ENCODE peak calls at places on chromosomes 13 and 19, in seven cellular contexts. U is AG09319, D is RWPE1, Y is spleen, B is AG09309, P is WTC11, R is AG04450. I is an unnamed sample.

GRCh38 chr13:102402292-102402691 is 444 bp upstream of the FGF14 start:
- DNase-seq in P (peak), D (no peak), B (no peak), Y (no peak), U (no peak), R (no peak), I (peak)

GRCh38 chr13:93522486-93522885 is 295.9 kb downstream of the GPC6 start:
- DNase-seq in D (no peak), Y (no peak), U (no peak), R (no peak), P (no peak), B (no peak), I (no peak)

GRCh38 chr13:38804536-38804935 is 117.7 kb downstream of the FREM2 start:
- DNase-seq in P (no peak), U (no peak), R (no peak), D (peak), Y (no peak), B (no peak), I (no peak)

GRCh38 chr19:8569066-8569761 is 8.0 kb downstream of the MYO1F start:
- DNase-seq in B (peak), R (peak), D (peak), Y (peak), U (peak), P (no peak), I (no peak)

GRCh38 chr19:48390188-48391099 is 907 bp downstream of the KDELR1 start:
- DNase-seq in Y (peak), D (peak), B (no peak), U (no peak), P (peak), R (no peak), I (peak)

GRCh38 chr13:46179576-46180368 is 2.2 kb downstream of the LCP1 start:
- DNase-seq in P (no peak), D (no peak), Y (peak), B (no peak), U (no peak), R (no peak), I (no peak)

GRCh38 chr13:113836917-113837553 is 26.8 kb downstream of the GAS6 start:
- DNase-seq in D (peak), P (no peak), B (peak), Y (no peak), U (peak), R (peak), I (no peak)

GRCh38 chr13:34667356-34668218 is 274.5 kb upstream of the NBEA start:
- DNase-seq in D (no peak), U (no peak), P (no peak), R (no peak), B (no peak), Y (no peak), I (no peak)

GRCh38 chr19:5870986-5871394 is 650 bp upstream of the FUT5 start:
- DNase-seq in U (no peak), D (no peak), R (no peak), P (no peak), B (no peak), Y (no peak), I (no peak)

GRCh38 chr19:46840157-46840942 is 10.3 kb downstream of the AP2S1 start:
- DNase-seq in U (no peak), Y (peak), R (no peak), D (no peak), B (no peak), P (peak), I (peak)

GRCh38 chr19:35555301-35556005 is 8.0 kb downstream of the ATP4A start:
- DNase-seq in D (no peak), Y (peak), B (no peak), P (peak), U (no peak), R (no peak), I (peak)

GRCh38 chr19:50568321-50569022 is at the start of gene LRRC4B:
- DNase-seq in U (no peak), P (peak), B (no peak), D (no peak), R (no peak), Y (no peak), I (no peak)

GRCh38 chr19:45558399-45558878 is 26.2 kb downstream of the OPA3 start:
- DNase-seq in Y (peak), R (no peak), B (no peak), P (peak), D (peak), U (no peak), I (peak)

GRCh38 chr13:33110713-33111413 is 94.6 kb downstream of the KL start:
- DNase-seq in Y (no peak), P (no peak), D (no peak), R (no peak), U (no peak), B (no peak), I (no peak)

GRCh38 chr13:84137292-84137691 is 255.0 kb upstream of the SLITRK1 start:
- DNase-seq in P (no peak), Y (peak), D (no peak), R (no peak), U (no peak), B (peak), I (no peak)

GRCh38 chr13:110957181-110957884 is 42.5 kb upstream of the ANKRD10 start:
- DNase-seq in B (no peak), U (no peak), P (peak), D (no peak), R (no peak), Y (no peak), I (peak)

GRCh38 chr13:105047676-105048295 is 1487.7 kb downstream of the EFNB2 start:
- DNase-seq in P (no peak), R (no peak), Y (no peak), B (no peak), U (no peak), D (no peak), I (no peak)

GRCh38 chr13:92739306-92739818 is 487.2 kb upstream of the GPC6 start:
- DNase-seq in B (no peak), U (no peak), P (no peak), Y (no peak), R (no peak), D (no peak), I (no peak)

GRCh38 chr13:106998664-106999063 is 430.7 kb upstream of the ARGLU1 start:
- DNase-seq in B (no peak), P (no peak), R (no peak), Y (no peak), U (no peak), D (no peak), I (no peak)

GRCh38 chr19:43639507-43640423 is at the start of gene CADM4:
- DNase-seq in B (no peak), P (peak), R (no peak), U (no peak), Y (peak), D (peak), I (peak)

GRCh38 chr13:41599619-41600018 is 142.3 kb downstream of the RGCC start:
- DNase-seq in R (no peak), B (no peak), Y (no peak), U (no peak), P (no peak), D (no peak), I (no peak)

GRCh38 chr19:7703332-7703731 is 1.4 kb upstream of the FCER2 start:
- DNase-seq in U (no peak), P (no peak), R (no peak), D (no peak), B (no peak), Y (peak), I (no peak)

GRCh38 chr13:47897411-47898050 is 103.5 kb downstream of the SUCLA2 start:
- DNase-seq in D (peak), Y (no peak), B (peak), R (no peak), U (no peak), P (peak), I (no peak)

GRCh38 chr13:65911546-65912193 is 1318.5 kb downstream of the PCDH9 start:
- DNase-seq in Y (no peak), P (no peak), R (no peak), B (peak), D (no peak), U (no peak), I (no peak)

DNA sequence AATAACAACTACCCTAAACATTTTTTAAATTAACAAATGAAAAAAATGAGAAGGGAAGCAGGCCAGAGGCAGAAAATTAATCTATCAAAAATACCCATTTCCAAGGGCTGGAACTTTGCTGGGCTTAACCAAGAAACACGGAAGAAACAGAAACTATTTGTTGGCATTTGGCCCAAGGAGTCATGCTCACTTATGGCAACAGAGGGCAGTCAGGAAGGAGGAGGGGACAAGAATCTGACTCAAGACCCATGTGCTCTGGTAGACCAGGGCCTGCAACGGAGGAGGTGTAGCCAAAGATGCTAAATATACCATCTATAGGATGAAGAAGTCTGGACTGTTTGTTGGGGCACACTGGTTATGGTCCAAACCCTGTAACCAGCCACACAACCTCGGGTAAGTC is 496.7 kb downstream of the COG6 start:
- DNase-seq in R (peak), B (peak), P (no peak), D (peak), Y (no peak), U (peak), I (no peak)
- TF ChIP-seq CTCF in R (no peak), B (peak), P (no peak), D (no peak), Y (no peak), U (no peak), I (no peak)

GRCh38 chr19:1809663-1810062 is 2.4 kb downstream of the ATP8B3 start:
- DNase-seq in U (no peak), R (no peak), B (no peak), D (no peak), P (no peak), Y (peak), I (no peak)
- TF ChIP-seq CTCF in U (no peak), R (no peak), B (no peak), D (no peak), P (no peak), Y (no peak), I (peak)

GRCh38 chr13:25276748-25277147 is 10.5 kb downstream of the MTMR6 start:
- DNase-seq in U (no peak), D (peak), B (no peak), Y (no peak), P (no peak), R (no peak), I (no peak)
- TF ChIP-seq CTCF in U (no peak), D (no peak), B (no peak), Y (no peak), P (no peak), R (no peak), I (no peak)

GRCh38 chr13:40318366-40318765 is 348.1 kb downstream of the FOXO1 start:
- DNase-seq in R (no peak), B (no peak), U (no peak), D (peak), P (no peak), Y (no peak), I (no peak)

GRCh38 chr13:40316301-40316700 is 350.1 kb downstream of the FOXO1 start:
- DNase-seq in D (no peak), B (no peak), P (no peak), U (no peak), R (no peak), Y (no peak), I (no peak)

GRCh38 chr13:40317980-40318327 is 348.5 kb downstream of the FOXO1 start:
- DNase-seq in U (no peak), B (no peak), D (no peak), P (no peak), Y (no peak), R (no peak), I (no peak)

GRCh38 chr13:40315416-40316064 is 350.9 kb downstream of the FOXO1 start:
- DNase-seq in U (no peak), D (peak), B (no peak), Y (peak), P (no peak), R (no peak), I (no peak)

DNA sequence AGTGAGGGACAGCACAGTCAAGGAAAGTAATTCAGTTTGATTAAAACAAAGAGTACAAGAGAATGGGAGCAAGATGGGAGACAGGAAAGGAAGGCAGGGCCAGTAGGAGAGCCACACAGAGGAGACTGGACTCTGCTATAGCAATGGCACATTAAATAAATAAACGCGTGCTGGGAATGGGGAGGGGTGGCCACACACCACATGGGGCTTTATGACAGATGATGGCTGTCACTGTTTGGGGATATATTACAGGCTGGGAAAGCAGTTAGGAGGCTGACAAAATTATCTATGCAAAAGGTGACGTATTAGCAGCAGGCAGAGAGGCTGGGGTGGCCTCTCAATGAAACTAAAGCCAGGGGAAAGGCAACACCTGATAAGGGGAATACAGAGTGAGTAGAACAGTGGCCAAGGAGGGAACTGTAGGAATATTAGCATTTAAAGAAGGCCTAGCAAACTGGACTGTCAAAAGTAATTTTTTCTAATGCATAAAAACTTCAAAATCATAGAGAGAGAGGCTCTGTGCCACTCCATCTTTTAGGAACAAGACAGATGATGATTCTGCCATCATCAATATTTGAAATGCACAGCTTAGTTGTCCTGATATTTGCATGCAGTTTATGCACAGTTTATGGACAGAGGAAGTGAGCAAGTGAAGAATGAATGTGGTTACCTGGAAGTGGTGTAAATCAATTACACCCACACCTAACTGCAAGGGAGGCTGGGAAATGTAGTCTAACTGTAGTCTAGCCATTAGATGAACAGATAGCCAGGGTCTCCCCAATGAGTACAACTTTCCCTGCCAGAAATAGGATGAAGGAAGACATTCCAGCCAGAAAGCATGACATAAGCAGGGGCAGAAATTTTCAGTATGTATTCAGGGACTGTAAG is 346.5 kb downstream of the FOXO1 start:
- DNase-seq in Y (no peak), D (peak), B (no peak), R (no peak), U (no peak), P (no peak), I (no peak)
- TF ChIP-seq CTCF in Y (no peak), D (no peak), B (no peak), R (no peak), U (no peak), P (no peak), I (no peak)

DNA sequence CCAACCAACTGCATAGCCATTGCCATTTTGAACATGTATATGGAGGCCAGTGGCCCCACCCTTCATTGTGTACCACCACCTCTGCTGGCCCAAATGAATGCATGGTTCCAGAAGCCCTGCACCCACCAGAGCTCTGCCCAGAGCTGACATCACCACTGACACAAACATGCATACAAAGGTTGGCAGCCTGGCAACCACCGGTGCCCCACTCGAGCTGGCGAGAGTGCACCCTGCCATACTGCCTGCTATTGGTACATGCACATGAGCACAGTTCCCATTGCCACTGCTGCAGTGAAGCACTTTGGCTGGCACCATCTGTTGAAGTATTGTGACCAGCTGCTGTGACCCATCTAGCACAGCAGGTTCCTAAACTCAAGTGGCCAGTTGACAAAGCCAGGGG is 1564.9 kb downstream of the OLFM4 start:
- DNase-seq in B (no peak), D (no peak), U (no peak), P (no peak), R (no peak), Y (no peak), I (no peak)
- TF ChIP-seq CTCF in B (no peak), D (no peak), U (no peak), P (no peak), R (no peak), Y (no peak), I (no peak)

GRCh38 chr19:51904331-51905165 is at the start of gene ZNF649:
- DNase-seq in Y (peak), B (peak), D (peak), U (peak), P (peak), R (peak), I (peak)
- TF ChIP-seq CTCF in Y (no peak), B (no peak), D (no peak), U (peak), P (no peak), R (no peak), I (no peak)

DNA sequence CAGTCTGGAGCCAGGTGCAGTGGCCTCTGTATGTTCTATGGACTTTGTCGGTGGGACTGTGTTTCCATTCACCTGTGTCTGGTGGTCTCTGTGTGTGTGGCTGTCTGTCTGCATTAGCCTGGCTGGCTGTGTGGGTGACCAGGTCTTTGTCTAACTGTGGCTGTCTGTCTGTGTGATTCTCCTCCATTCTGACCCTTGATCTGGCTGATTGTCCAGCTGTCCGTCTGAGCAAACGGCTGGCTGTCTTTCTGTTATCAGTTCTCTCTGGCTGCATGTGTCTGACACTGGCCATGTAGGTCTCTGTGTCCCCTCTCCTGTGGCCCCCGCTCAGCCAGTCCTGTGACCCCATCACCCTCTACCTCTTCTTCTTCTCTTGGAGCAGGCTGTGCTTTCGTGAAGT is 53.2 kb downstream of the CELF5 start:
- DNase-seq in Y (no peak), P (no peak), D (no peak), R (no peak), U (no peak), B (no peak), I (no peak)
- TF ChIP-seq CTCF in Y (no peak), P (no peak), D (no peak), R (no peak), U (no peak), B (no peak), I (no peak)

GRCh38 chr13:35716644-35717170 is 240.2 kb upstream of the MAB21L1 start:
- DNase-seq in P (no peak), D (no peak), R (no peak), B (no peak), Y (no peak), U (no peak), I (no peak)

GRCh38 chr13:35720290-35720689 is 243.8 kb upstream of the MAB21L1 start:
- DNase-seq in R (no peak), P (no peak), U (no peak), B (no peak), Y (no peak), D (peak), I (no peak)

GRCh38 chr13:35716186-35716585 is 239.7 kb upstream of the MAB21L1 start:
- DNase-seq in P (no peak), R (no peak), U (no peak), B (no peak), Y (no peak), D (no peak), I (no peak)

GRCh38 chr13:35720690-35721554 is 244.4 kb upstream of the MAB21L1 start:
- DNase-seq in R (no peak), Y (no peak), U (no peak), P (peak), B (no peak), D (peak), I (peak)

GRCh38 chr13:35718084-35718483 is 241.6 kb upstream of the MAB21L1 start:
- DNase-seq in R (no peak), Y (no peak), D (no peak), B (no peak), U (no peak), P (no peak), I (no peak)
- TF ChIP-seq CTCF in R (no peak), Y (no peak), D (no peak), B (no peak), U (no peak), P (no peak), I (no peak)

DNA sequence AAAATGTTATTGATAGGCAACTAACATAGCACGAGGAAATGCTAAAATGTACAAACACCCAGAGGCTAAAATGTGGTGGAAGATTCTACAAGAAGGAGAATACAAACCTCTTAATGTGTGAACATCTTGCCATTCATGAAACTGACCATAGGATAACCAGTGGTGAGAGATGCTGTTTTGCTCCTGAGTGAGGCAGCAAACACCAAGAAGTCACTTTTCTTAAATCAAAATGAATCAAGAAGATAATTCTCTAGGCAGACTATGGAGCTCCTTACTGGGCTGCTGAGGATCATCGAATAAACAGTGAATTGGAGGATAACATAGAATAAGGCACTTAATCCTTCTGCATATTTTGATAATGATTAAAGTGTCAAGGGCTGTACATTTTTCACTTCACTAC is 375.4 kb upstream of the SLITRK6 start:
- DNase-seq in Y (no peak), P (no peak), R (no peak), B (no peak), U (no peak), D (no peak), I (no peak)
- TF ChIP-seq CTCF in Y (no peak), P (no peak), R (no peak), B (no peak), U (no peak), D (no peak), I (no peak)